ENCODE peak calls at places on chromosomes 1 and 21, in five cellular contexts. G is mesendoderm, D is astrocyte of the cerebellum, L is heart left ventricle, N is brain microvascular endothelial cell. E is an unnamed sample.

GRCh38 chr21:34761758-34762330 is 93.0 kb downstream of the CLIC6 start:
- DNase-seq in N (no peak), D (no peak), L (no peak), G (no peak), E (no peak)

GRCh38 chr1:208228026-208228425 is 16.2 kb downstream of the PLXNA2 start:
- DNase-seq in D (no peak), G (no peak), N (no peak), L (no peak), E (no peak)

GRCh38 chr1:67464058-67464457 is 33.9 kb upstream of the SERBP1 start:
- DNase-seq in D (no peak), L (no peak), N (no peak), G (no peak), E (no peak)

GRCh38 chr1:2528016-2528415 is 1.6 kb upstream of the PANK4 start:
- DNase-seq in N (no peak), G (no peak), L (peak), D (no peak), E (peak)

GRCh38 chr1:30586671-30587070 is 136.7 kb downstream of the MATN1 start:
- DNase-seq in D (no peak), N (no peak), L (no peak), G (no peak), E (no peak)

GRCh38 chr1:202235856-202236837 is 42.5 kb downstream of the LGR6 start:
- DNase-seq in D (peak), G (peak), L (peak), N (peak), E (peak)

GRCh38 chr1:97986041-97987005 is 65.5 kb upstream of the DPYD start:
- DNase-seq in L (no peak), D (no peak), G (no peak), N (no peak), E (no peak)

GRCh38 chr1:180674603-180675530 is 43.0 kb downstream of the XPR1 start:
- DNase-seq in G (peak), L (no peak), N (peak), D (peak), E (no peak)

GRCh38 chr21:36722370-36723368 is 23.8 kb downstream of the SIM2 start:
- DNase-seq in D (no peak), G (no peak), N (no peak), L (no peak), E (no peak)

DNA sequence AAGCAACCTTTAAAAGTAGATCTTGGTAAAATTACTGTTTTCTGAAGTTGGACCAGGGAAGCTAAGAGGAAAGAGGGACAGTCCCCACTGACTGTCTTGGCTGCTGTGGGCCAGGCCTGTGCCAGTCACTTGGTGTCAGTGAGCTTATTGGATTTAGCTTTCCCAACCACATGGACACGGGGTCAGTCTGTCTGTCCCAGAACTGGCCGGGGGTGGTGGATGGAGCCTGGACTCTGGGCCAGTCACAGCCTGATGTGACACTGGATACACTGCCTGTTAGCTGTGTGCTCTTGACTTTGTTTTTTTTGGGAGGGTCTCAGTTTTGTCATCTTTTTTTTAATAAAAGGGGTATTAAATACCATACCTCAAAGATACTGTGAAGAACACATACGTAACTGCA is 96.7 kb downstream of the GALNT2 start:
- DNase-seq in N (no peak), D (no peak), L (no peak), G (no peak), E (no peak)
- H3K4me3 ChIP-seq in N (no peak), D (no peak), L (no peak), G (no peak), E (no peak)

GRCh38 chr1:184661801-184662200 is 92.9 kb downstream of the EDEM3 start:
- DNase-seq in N (no peak), L (no peak), D (no peak), G (peak), E (no peak)

GRCh38 chr1:184660462-184661191 is 94.0 kb downstream of the EDEM3 start:
- DNase-seq in G (no peak), N (no peak), L (no peak), D (no peak), E (no peak)

GRCh38 chr1:184665329-184665728 is 89.3 kb downstream of the EDEM3 start:
- DNase-seq in G (no peak), N (no peak), L (no peak), D (no peak), E (no peak)

GRCh38 chr1:184664661-184665060 is 90.0 kb downstream of the EDEM3 start:
- DNase-seq in L (peak), G (no peak), N (no peak), D (no peak), E (no peak)

DNA sequence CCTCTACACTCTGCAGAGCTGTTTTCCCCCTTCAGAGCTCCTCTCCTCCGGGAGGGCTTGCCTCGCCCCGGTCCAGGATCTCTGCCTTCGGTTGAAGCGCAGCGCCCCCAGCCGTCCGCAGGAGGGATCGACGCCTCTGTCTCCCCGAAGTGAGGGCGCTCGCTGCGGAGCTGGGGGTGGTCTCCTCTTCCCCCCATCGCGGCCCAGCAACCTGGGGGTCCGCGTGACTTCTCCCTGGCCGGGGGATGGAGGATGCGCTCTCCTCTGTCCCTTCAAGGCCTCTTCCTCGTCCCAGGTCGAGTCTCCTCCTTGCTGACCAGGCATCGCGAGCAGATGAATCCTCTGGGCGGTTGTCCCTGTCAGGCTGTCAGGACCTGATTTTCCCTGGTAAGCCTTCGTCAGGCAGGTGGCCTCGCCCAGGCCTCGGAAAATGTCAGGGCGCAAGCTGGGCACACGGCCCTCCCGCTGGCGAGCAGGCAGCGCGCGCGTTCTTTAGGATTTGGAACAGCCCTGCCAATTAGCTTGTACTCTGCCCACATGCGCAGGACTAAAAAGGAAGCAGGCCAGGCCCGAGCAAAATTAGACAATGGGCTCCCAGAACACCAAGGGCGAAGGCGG is 90.5 kb downstream of the EDEM3 start:
- DNase-seq in L (peak), D (peak), N (peak), G (peak), E (peak)
- H3K4me3 ChIP-seq in L (peak), D (peak), N (peak), G (no peak), E (peak)

GRCh38 chr1:45327644-45328515 is 1.2 kb downstream of the HPDL start:
- DNase-seq in G (peak), L (no peak), N (no peak), D (no peak), E (no peak)
- H3K4me3 ChIP-seq in G (peak), L (no peak), N (peak), D (no peak), E (peak)

DNA sequence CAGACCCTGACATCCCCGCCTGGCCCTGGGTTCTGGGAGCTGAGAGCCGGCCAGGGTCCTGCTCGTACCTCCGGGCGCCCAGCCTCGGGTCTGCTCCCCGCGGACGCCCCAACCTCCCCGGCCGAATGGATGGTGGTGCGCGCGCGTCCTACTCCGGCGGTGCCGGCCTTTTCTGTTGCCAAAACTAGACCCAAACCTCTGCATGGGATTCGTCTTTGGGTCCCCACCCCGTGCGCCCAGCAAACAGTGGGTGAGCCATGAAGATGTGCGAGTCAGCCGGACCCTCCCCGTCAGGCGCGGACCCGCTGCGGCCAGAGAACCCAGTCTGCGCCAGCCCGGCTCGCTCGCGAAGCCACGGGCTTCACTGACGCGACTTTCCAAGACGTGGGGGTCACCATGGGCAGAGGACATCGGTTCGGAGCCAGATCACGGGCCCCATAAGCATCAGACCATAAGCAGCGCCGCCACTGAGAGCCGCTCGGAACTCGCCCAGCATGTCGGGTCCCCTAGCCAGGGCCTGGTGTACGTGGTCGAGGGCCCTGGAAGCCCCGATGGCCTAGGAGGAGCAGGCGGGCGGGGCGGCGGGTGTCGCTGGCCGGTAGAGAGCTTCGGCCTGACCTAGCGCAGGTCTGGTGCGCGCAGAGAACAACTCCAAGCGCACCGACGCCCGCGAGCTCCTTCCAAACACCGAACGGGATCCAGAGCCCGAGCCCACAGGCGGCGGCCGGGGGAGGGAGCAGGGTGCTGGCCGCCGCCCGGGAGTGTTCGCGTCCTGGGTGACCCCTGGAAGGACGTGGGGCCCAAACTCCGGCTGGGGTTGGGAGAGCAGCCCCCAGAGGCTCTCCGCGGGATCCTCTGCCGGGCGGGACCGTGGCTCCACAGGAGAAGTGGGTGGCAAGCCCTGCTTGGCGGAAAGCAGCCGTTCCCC is 1.0 kb upstream of the TP73 start:
- DNase-seq in L (peak), G (peak), N (no peak), D (no peak), E (no peak)
- H3K4me3 ChIP-seq in L (peak), G (no peak), N (no peak), D (no peak), E (peak)